ENCODE peak calls at places on chromosomes 2 and 18, in six cellular contexts. Q is IMR-90, J is H1, F is H9, N is mesenchymal stem cell, I is neuronal stem cell. E is an unnamed sample.

GRCh38 chr18:62485684-62486083 is 37.1 kb upstream of the ZCCHC2 start:
- DNase-seq in N (peak; percentile 68), F (no peak), I (no peak), J (no peak), Q (peak; percentile 76), E (peak; percentile 93)

GRCh38 chr2:239457586-239458445 is 57.0 kb upstream of the HDAC4 start:
- DNase-seq in I (no peak), Q (no peak), N (no peak), J (peak; percentile 13), F (peak; percentile 17), E (no peak)

GRCh38 chr18:5600376-5601071 is 56.7 kb upstream of the EPB41L3 start:
- DNase-seq in I (no peak), J (no peak), N (no peak), F (no peak), Q (peak; percentile 28), E (peak; percentile 24)

GRCh38 chr2:49948091-49948490 is 793.8 kb upstream of the FSHR start:
- DNase-seq in I (no peak), Q (no peak), F (no peak), J (no peak), N (no peak), E (no peak)

GRCh38 chr2:10452334-10452733 is 4.2 kb upstream of the ODC1 start:
- DNase-seq in N (peak; percentile 64), F (no peak), J (no peak), Q (peak; percentile 90), I (no peak), E (no peak)

GRCh38 chr2:23828256-23828980 is 98.5 kb downstream of the ATAD2B start:
- DNase-seq in I (no peak), F (no peak), N (peak; percentile 29), J (no peak), Q (no peak), E (peak; percentile 63)

GRCh38 chr2:200862532-200863000 is 1.9 kb downstream of the CLK1 start:
- DNase-seq in J (no peak), I (no peak), F (no peak), Q (peak; percentile 88), N (peak; percentile 93), E (peak; percentile 47)

GRCh38 chr2:68932392-68932791 is 20.3 kb downstream of the GKN2 start:
- DNase-seq in Q (no peak), F (no peak), J (no peak), N (no peak), I (no peak), E (no peak)

GRCh38 chr2:241764272-241765241 is 12.1 kb upstream of the GAL3ST2 start:
- DNase-seq in Q (no peak), J (peak; percentile 57), N (no peak), I (no peak), F (peak; percentile 42), E (no peak)

GRCh38 chr2:207601774-207602173 is 23.4 kb downstream of the METTL21A start:
- DNase-seq in F (no peak), I (no peak), N (peak; percentile 17), J (no peak), Q (peak; percentile 35), E (no peak)

GRCh38 chr2:3778016-3778415 is 74.6 kb downstream of the DCDC2C start:
- DNase-seq in Q (no peak), J (no peak), I (no peak), F (no peak), N (no peak), E (no peak)

GRCh38 chr18:61901334-61901986 is 8.7 kb upstream of the RNF152 start:
- DNase-seq in N (peak; percentile 64), Q (peak; percentile 53), J (peak; percentile 61), F (peak; percentile 79), I (peak; percentile 48), E (peak; percentile 69)

GRCh38 chr2:69720404-69720803 is 21.5 kb upstream of the ANXA4 start:
- DNase-seq in I (no peak), F (no peak), N (peak; percentile 31), J (no peak), Q (peak; percentile 18), E (no peak)

GRCh38 chr2:25056391-25056821 is 14.5 kb downstream of the EFR3B start:
- DNase-seq in F (no peak), J (no peak), I (no peak), N (no peak), Q (no peak), E (no peak)

GRCh38 chr2:239494578-239494977 is 93.8 kb upstream of the HDAC4 start:
- DNase-seq in Q (no peak), N (no peak), J (no peak), F (no peak), I (no peak), E (no peak)

GRCh38 chr2:36373149-36373880 is 17.7 kb downstream of the CRIM1 start:
- DNase-seq in I (no peak), J (no peak), N (peak; percentile 75), F (no peak), Q (peak; percentile 70), E (peak; percentile 74)

GRCh38 chr2:186610785-186611184 is 20.9 kb downstream of the ITGAV start:
- DNase-seq in I (no peak), N (no peak), J (no peak), F (no peak), Q (no peak), E (no peak)

GRCh38 chr2:157894694-157895450 is 18.7 kb upstream of the ACVR1 start:
- DNase-seq in Q (peak; percentile 84), I (no peak), F (no peak), N (peak; percentile 91), J (no peak), E (peak; percentile 17)

GRCh38 chr2:157893611-157894010 is 17.5 kb upstream of the ACVR1 start:
- DNase-seq in N (no peak), I (no peak), J (no peak), Q (no peak), F (no peak), E (no peak)

GRCh38 chr2:157891630-157892016 is 15.5 kb upstream of the ACVR1 start:
- DNase-seq in Q (no peak), F (no peak), J (no peak), N (no peak), I (no peak), E (no peak)

GRCh38 chr2:157887946-157888345 is 11.8 kb upstream of the ACVR1 start:
- DNase-seq in J (no peak), F (no peak), I (no peak), N (no peak), Q (no peak), E (no peak)

GRCh38 chr2:157890960-157891629 is 15.0 kb upstream of the ACVR1 start:
- DNase-seq in J (no peak), F (no peak), Q (no peak), N (no peak), I (no peak), E (no peak)
- H2AFZ ChIP-seq in J (no peak overlapping the region), F (no peak overlapping the region), Q (no peak overlapping the region), N (no peak overlapping the region), I (no peak overlapping the region), E (no peak overlapping the region)

GRCh38 chr2:234952270-234953115 is 676 bp downstream of the SH3BP4 start:
- DNase-seq in J (peak; percentile 63), F (no peak), I (no peak), Q (no peak), N (peak; percentile 39), E (peak; percentile 22)
- H3K4ac ChIP-seq in J (no peak overlapping the region), F (no peak overlapping the region), I (no peak overlapping the region), Q (peak overlapping the region; percentile 94), N (peak overlapping the region; percentile 81), E (peak overlapping the region; percentile 28)

GRCh38 chr2:73984203-73984921 is at the start of gene TET3:
- DNase-seq in N (no peak), Q (no peak), F (peak; percentile 40), I (no peak), J (peak; percentile 70), E (no peak)
- H3K18ac ChIP-seq in N (peak within 1 kb of the TSS; percentile 68), Q (peak within 1 kb of the TSS; percentile 5), F (peak within 1 kb of the TSS; percentile 83), I (peak within 1 kb of the TSS; percentile 96), J (peak within 1 kb of the TSS; percentile 84), E (peak within 1 kb of the TSS; percentile 99)

GRCh38 chr2:138035597-138036217 is 71.4 kb downstream of the HNMT start:
- DNase-seq in I (no peak), F (no peak), Q (no peak), J (no peak), N (peak; percentile 59), E (peak; percentile 87)
- H2AFZ ChIP-seq in I (no peak overlapping the region), F (no peak overlapping the region), Q (no peak overlapping the region), J (no peak overlapping the region), N (no peak overlapping the region), E (no peak overlapping the region)

GRCh38 chr18:46915800-46916550 is 1.3 kb downstream of the PIAS2 start:
- DNase-seq in F (no peak), J (no peak), I (no peak), Q (peak; percentile 4), N (no peak), E (no peak)

GRCh38 chr18:46920067-46920466 is 2.7 kb downstream of the KATNAL2 start:
- DNase-seq in J (no peak), N (no peak), F (no peak), I (no peak), Q (no peak), E (no peak)

GRCh38 chr18:46916551-46917107 is 678 bp downstream of the PIAS2 start:
- DNase-seq in J (peak; percentile 63), Q (peak; percentile 36), N (peak; percentile 57), F (peak; percentile 39), I (peak; percentile 23), E (peak; percentile 12)

GRCh38 chr18:46917808-46918600 is 602 bp downstream of the KATNAL2 start:
- DNase-seq in Q (peak; percentile 37), J (peak; percentile 57), N (peak; percentile 46), I (no peak), F (peak; percentile 85), E (no peak)

GRCh38 chr18:46917108-46917807 is at the start of the genes KATNAL2 and PIAS2:
- DNase-seq in I (peak; percentile 73), J (peak; percentile 87), N (peak; percentile 72), F (peak; percentile 81), Q (peak; percentile 58), E (peak; percentile 41)
- H3K4ac ChIP-seq in I (no peak within 1 kb of the TSS), J (no peak within 1 kb of the TSS), N (peak within 1 kb of the TSS; percentile 46), F (no peak within 1 kb of the TSS), Q (peak within 1 kb of the TSS; percentile 80), E (peak within 1 kb of the TSS; percentile 60)

DNA sequence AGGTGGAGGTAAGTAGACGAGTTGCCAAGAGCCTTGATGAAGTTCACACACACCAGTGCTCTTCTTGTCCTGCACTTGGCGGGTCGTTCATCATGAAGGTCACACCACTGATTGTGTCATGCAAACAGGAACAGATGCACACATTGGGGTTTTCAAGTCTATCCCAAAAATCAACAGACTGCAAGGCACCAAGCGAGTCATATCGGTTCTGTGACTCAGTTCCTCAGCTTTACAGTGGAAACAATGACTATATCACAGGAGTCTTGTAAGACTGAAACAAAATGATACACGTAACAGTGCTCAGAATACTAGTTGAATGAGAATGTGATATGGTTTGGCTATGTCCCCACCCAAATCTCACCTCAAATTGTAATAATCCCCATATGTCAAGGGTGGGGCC is 526.9 kb upstream of the ID2 start:
- DNase-seq in I (no peak), N (peak; percentile 56), J (no peak), F (no peak), Q (peak; percentile 85), E (no peak)
- H3K18ac ChIP-seq in I (no peak overlapping the region), N (no peak overlapping the region), J (no peak overlapping the region), F (no peak overlapping the region), Q (no peak overlapping the region), E (no peak overlapping the region)